ENCODE peak calls at places on chromosome 16, in eight cellular contexts. One of them, this sample, is unnamed.

GRCh38 chr16:66127459-66128362 is 238.8 kb upstream of the CDH5 start:
- DNase-seq in A549: no peak
- DNase-seq in lung: no peak
- DNase-seq in activated B cell treated with CpG ODN at 0.5 μM for 24 hours: no peak
- DNase-seq in neural crest cell: peak
- DNase-seq in neural progenitor cell: peak
- DNase-seq in Peyer's patch: no peak
- DNase-seq in heart right ventricle: peak
- DNase-seq in this sample: no peak

GRCh38 chr16:8730335-8730915 is 56.0 kb downstream of the ABAT start:
- DNase-seq in A549: no peak
- DNase-seq in neural crest cell: no peak
- DNase-seq in lung: no peak
- DNase-seq in neural progenitor cell: no peak
- DNase-seq in Peyer's patch: no peak
- DNase-seq in heart right ventricle: no peak
- DNase-seq in activated B cell treated with CpG ODN at 0.5 μM for 24 hours: no peak
- DNase-seq in this sample: no peak

GRCh38 chr16:67562918-67563707 is 787 bp downstream of the CTCF start:
- DNase-seq in lung: peak
- DNase-seq in neural progenitor cell: peak
- DNase-seq in heart right ventricle: peak
- DNase-seq in Peyer's patch: peak
- DNase-seq in activated B cell treated with CpG ODN at 0.5 μM for 24 hours: peak
- DNase-seq in neural crest cell: peak
- DNase-seq in A549: no peak
- DNase-seq in this sample: no peak

GRCh38 chr16:66677179-66677578 is 19.4 kb downstream of the CMTM4 start:
- DNase-seq in heart right ventricle: no peak
- DNase-seq in lung: no peak
- DNase-seq in A549: no peak
- DNase-seq in neural progenitor cell: no peak
- DNase-seq in activated B cell treated with CpG ODN at 0.5 μM for 24 hours: no peak
- DNase-seq in neural crest cell: no peak
- DNase-seq in Peyer's patch: no peak
- DNase-seq in this sample: no peak

GRCh38 chr16:27633721-27634120 is 83.8 kb downstream of the KATNIP start:
- DNase-seq in neural progenitor cell: no peak
- DNase-seq in neural crest cell: no peak
- DNase-seq in A549: no peak
- DNase-seq in Peyer's patch: no peak
- DNase-seq in activated B cell treated with CpG ODN at 0.5 μM for 24 hours: no peak
- DNase-seq in heart right ventricle: no peak
- DNase-seq in lung: no peak
- DNase-seq in this sample: no peak

GRCh38 chr16:70523621-70524405 is at the start of gene SF3B3:
- DNase-seq in lung: peak
- DNase-seq in neural crest cell: peak
- DNase-seq in A549: peak
- DNase-seq in neural progenitor cell: peak
- DNase-seq in Peyer's patch: peak
- DNase-seq in activated B cell treated with CpG ODN at 0.5 μM for 24 hours: peak
- DNase-seq in heart right ventricle: no peak
- DNase-seq in this sample: no peak

GRCh38 chr16:58515871-58516767 is 802 bp downstream of the SETD6 start:
- DNase-seq in neural crest cell: no peak
- DNase-seq in A549: no peak
- DNase-seq in Peyer's patch: peak
- DNase-seq in heart right ventricle: no peak
- DNase-seq in neural progenitor cell: peak
- DNase-seq in activated B cell treated with CpG ODN at 0.5 μM for 24 hours: no peak
- DNase-seq in lung: no peak
- DNase-seq in this sample: no peak

GRCh38 chr16:79599837-79600635 is 501 bp downstream of the MAF start:
- DNase-seq in Peyer's patch: peak
- DNase-seq in neural crest cell: peak
- DNase-seq in activated B cell treated with CpG ODN at 0.5 μM for 24 hours: peak
- DNase-seq in neural progenitor cell: peak
- DNase-seq in lung: no peak
- DNase-seq in A549: peak
- DNase-seq in heart right ventricle: peak
- DNase-seq in this sample: no peak

GRCh38 chr16:88888778-88889387 is 22.4 kb upstream of the PABPN1L start:
- DNase-seq in neural progenitor cell: no peak
- DNase-seq in lung: no peak
- DNase-seq in Peyer's patch: no peak
- DNase-seq in neural crest cell: no peak
- DNase-seq in heart right ventricle: peak
- DNase-seq in activated B cell treated with CpG ODN at 0.5 μM for 24 hours: no peak
- DNase-seq in A549: no peak
- DNase-seq in this sample: no peak

GRCh38 chr16:847151-847550 is 46.6 kb upstream of the GNG13 start:
- DNase-seq in A549: no peak
- DNase-seq in neural crest cell: no peak
- DNase-seq in lung: no peak
- DNase-seq in Peyer's patch: no peak
- DNase-seq in neural progenitor cell: no peak
- DNase-seq in activated B cell treated with CpG ODN at 0.5 μM for 24 hours: no peak
- DNase-seq in heart right ventricle: no peak
- DNase-seq in this sample: no peak

DNA sequence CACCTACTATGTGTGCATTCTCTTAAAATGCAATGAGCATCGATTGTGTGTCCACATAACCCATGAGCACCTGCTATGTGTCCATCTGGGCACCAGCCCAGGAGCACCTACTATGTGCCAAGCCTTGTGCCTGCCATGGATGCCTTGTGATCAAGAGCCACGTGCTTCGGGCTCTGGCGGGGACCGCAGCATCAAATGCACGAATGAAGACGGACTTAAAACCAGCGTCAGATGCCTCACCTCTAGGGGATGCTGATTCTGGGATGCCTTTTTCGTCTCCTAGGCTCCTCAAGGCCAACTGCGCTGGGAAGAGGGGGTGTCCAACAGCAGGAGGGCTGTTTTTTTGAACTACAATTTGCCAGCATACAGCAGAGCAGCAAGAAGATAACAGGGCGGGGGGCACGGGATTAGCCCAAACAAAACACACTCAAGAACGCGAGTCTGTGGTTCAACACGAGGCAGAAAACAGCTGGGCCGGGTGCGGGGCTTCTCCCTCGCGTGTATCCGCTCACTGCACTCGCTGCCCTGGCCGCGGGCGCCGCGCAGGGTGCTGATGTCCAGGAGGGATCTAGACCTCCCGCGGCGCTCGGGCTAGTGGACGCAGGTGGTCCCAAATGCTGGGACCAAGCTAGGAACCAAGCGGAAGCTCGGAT is 1.2 kb upstream of the GLIS2 start:
- DNase-seq in Peyer's patch: no peak
- DNase-seq in neural progenitor cell: peak
- DNase-seq in activated B cell treated with CpG ODN at 0.5 μM for 24 hours: no peak
- DNase-seq in A549: peak
- DNase-seq in lung: no peak
- DNase-seq in neural crest cell: no peak
- DNase-seq in heart right ventricle: no peak
- DNase-seq in this sample: peak
- TF ChIP-seq CTCF in Peyer's patch: no peak
- TF ChIP-seq CTCF in neural progenitor cell: no peak
- TF ChIP-seq CTCF in activated B cell treated with CpG ODN at 0.5 μM for 24 hours: no peak
- TF ChIP-seq CTCF in A549: no peak
- TF ChIP-seq CTCF in lung: no peak
- TF ChIP-seq CTCF in neural crest cell: no peak
- TF ChIP-seq CTCF in heart right ventricle: no peak
- TF ChIP-seq CTCF in this sample: no peak

GRCh38 chr16:13909069-13909468 is 10.9 kb upstream of the ERCC4 start:
- DNase-seq in lung: no peak
- DNase-seq in heart right ventricle: no peak
- DNase-seq in neural crest cell: no peak
- DNase-seq in neural progenitor cell: no peak
- DNase-seq in activated B cell treated with CpG ODN at 0.5 μM for 24 hours: no peak
- DNase-seq in A549: no peak
- DNase-seq in Peyer's patch: no peak
- DNase-seq in this sample: no peak

GRCh38 chr16:13909872-13910303 is 10.1 kb upstream of the ERCC4 start:
- DNase-seq in heart right ventricle: peak
- DNase-seq in neural progenitor cell: no peak
- DNase-seq in lung: peak
- DNase-seq in Peyer's patch: no peak
- DNase-seq in activated B cell treated with CpG ODN at 0.5 μM for 24 hours: no peak
- DNase-seq in neural crest cell: no peak
- DNase-seq in A549: no peak
- DNase-seq in this sample: no peak

GRCh38 chr16:13907431-13907830 is 12.5 kb upstream of the ERCC4 start:
- DNase-seq in activated B cell treated with CpG ODN at 0.5 μM for 24 hours: no peak
- DNase-seq in neural progenitor cell: no peak
- DNase-seq in A549: no peak
- DNase-seq in lung: no peak
- DNase-seq in Peyer's patch: no peak
- DNase-seq in heart right ventricle: no peak
- DNase-seq in neural crest cell: no peak
- DNase-seq in this sample: no peak

GRCh38 chr16:13904179-13904691 is 15.7 kb upstream of the ERCC4 start:
- DNase-seq in heart right ventricle: no peak
- DNase-seq in activated B cell treated with CpG ODN at 0.5 μM for 24 hours: no peak
- DNase-seq in neural crest cell: no peak
- DNase-seq in Peyer's patch: no peak
- DNase-seq in neural progenitor cell: no peak
- DNase-seq in A549: no peak
- DNase-seq in lung: no peak
- DNase-seq in this sample: no peak

GRCh38 chr16:13906426-13907089 is 13.4 kb upstream of the ERCC4 start:
- DNase-seq in lung: no peak
- DNase-seq in A549: no peak
- DNase-seq in neural crest cell: no peak
- DNase-seq in Peyer's patch: no peak
- DNase-seq in heart right ventricle: no peak
- DNase-seq in neural progenitor cell: no peak
- DNase-seq in activated B cell treated with CpG ODN at 0.5 μM for 24 hours: no peak
- DNase-seq in this sample: no peak
- TF ChIP-seq CTCF in lung: no peak
- TF ChIP-seq CTCF in A549: no peak
- TF ChIP-seq CTCF in neural crest cell: no peak
- TF ChIP-seq CTCF in Peyer's patch: no peak
- TF ChIP-seq CTCF in heart right ventricle: no peak
- TF ChIP-seq CTCF in neural progenitor cell: no peak
- TF ChIP-seq CTCF in activated B cell treated with CpG ODN at 0.5 μM for 24 hours: no peak
- TF ChIP-seq CTCF in this sample: no peak

GRCh38 chr16:12188674-12189249 is 212.2 kb downstream of the SNX29 start:
- DNase-seq in lung: no peak
- DNase-seq in A549: no peak
- DNase-seq in Peyer's patch: peak
- DNase-seq in neural progenitor cell: no peak
- DNase-seq in neural crest cell: no peak
- DNase-seq in activated B cell treated with CpG ODN at 0.5 μM for 24 hours: no peak
- DNase-seq in heart right ventricle: no peak
- DNase-seq in this sample: no peak
- TF ChIP-seq CTCF in lung: no peak
- TF ChIP-seq CTCF in A549: no peak
- TF ChIP-seq CTCF in Peyer's patch: no peak
- TF ChIP-seq CTCF in neural progenitor cell: no peak
- TF ChIP-seq CTCF in neural crest cell: no peak
- TF ChIP-seq CTCF in activated B cell treated with CpG ODN at 0.5 μM for 24 hours: no peak
- TF ChIP-seq CTCF in heart right ventricle: no peak
- TF ChIP-seq CTCF in this sample: no peak

DNA sequence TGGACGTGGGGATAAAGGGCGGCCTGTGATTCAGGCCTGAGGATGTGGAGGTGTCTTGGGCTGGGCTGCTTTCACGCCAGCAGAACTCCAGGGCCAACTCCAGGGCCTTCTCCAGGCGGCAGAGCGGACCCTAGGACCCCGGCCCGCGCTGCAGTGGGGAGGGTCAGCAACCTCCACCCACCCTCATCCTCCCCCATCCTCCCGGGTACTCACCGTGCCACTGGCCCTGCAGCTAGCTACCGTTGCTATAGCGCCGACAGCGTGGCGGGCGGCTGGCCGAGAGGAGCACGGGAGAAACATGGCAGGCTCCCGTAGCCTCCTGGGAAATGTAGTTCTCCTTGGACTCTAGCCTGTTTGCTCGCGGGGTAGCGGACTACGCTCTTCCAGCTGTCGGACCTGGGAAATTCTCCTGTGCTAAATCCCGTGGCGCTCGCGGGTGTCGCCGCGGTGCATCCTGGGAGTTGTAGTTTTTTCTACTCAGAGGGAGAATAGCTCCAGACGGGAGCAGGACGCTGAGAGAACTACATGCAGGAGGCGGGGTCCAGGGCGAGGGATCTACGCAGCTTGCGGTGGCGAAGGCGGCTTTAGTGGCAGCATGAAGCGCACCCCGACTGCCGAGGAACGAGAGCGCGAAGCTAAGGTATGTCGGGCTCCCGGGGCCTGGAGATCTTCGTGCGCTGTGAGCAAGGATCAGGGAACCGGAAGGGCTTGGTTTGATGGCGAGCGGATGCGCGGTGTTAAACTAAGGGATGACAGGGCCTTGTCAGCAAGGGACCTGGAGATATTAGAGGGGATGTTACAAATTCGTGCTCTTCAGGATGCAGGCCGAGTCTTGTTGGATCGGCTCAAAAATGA is at the start of the genes FTO and RPGRIP1L:
- DNase-seq in heart right ventricle: peak
- DNase-seq in neural progenitor cell: peak
- DNase-seq in lung: peak
- DNase-seq in A549: peak
- DNase-seq in activated B cell treated with CpG ODN at 0.5 μM for 24 hours: peak
- DNase-seq in Peyer's patch: peak
- DNase-seq in neural crest cell: peak
- DNase-seq in this sample: peak
- TF ChIP-seq CTCF in heart right ventricle: peak
- TF ChIP-seq CTCF in neural progenitor cell: peak
- TF ChIP-seq CTCF in lung: no peak
- TF ChIP-seq CTCF in A549: no peak
- TF ChIP-seq CTCF in activated B cell treated with CpG ODN at 0.5 μM for 24 hours: no peak
- TF ChIP-seq CTCF in Peyer's patch: peak
- TF ChIP-seq CTCF in neural crest cell: no peak
- TF ChIP-seq CTCF in this sample: no peak

GRCh38 chr16:22694887-22695382 is 119.0 kb upstream of the HS3ST2 start:
- DNase-seq in heart right ventricle: no peak
- DNase-seq in lung: no peak
- DNase-seq in neural progenitor cell: no peak
- DNase-seq in A549: no peak
- DNase-seq in neural crest cell: no peak
- DNase-seq in Peyer's patch: no peak
- DNase-seq in activated B cell treated with CpG ODN at 0.5 μM for 24 hours: no peak
- DNase-seq in this sample: no peak
- TF ChIP-seq CTCF in heart right ventricle: no peak
- TF ChIP-seq CTCF in lung: no peak
- TF ChIP-seq CTCF in neural progenitor cell: no peak
- TF ChIP-seq CTCF in A549: no peak
- TF ChIP-seq CTCF in neural crest cell: no peak
- TF ChIP-seq CTCF in Peyer's patch: no peak
- TF ChIP-seq CTCF in activated B cell treated with CpG ODN at 0.5 μM for 24 hours: no peak
- TF ChIP-seq CTCF in this sample: no peak

GRCh38 chr16:71845639-71846431 is at the start of gene ATXN1L:
- DNase-seq in lung: peak
- DNase-seq in Peyer's patch: peak
- DNase-seq in heart right ventricle: peak
- DNase-seq in activated B cell treated with CpG ODN at 0.5 μM for 24 hours: peak
- DNase-seq in A549: peak
- DNase-seq in neural progenitor cell: peak
- DNase-seq in neural crest cell: peak
- DNase-seq in this sample: peak
- TF ChIP-seq CTCF in lung: no peak
- TF ChIP-seq CTCF in Peyer's patch: no peak
- TF ChIP-seq CTCF in heart right ventricle: peak
- TF ChIP-seq CTCF in activated B cell treated with CpG ODN at 0.5 μM for 24 hours: no peak
- TF ChIP-seq CTCF in A549: no peak
- TF ChIP-seq CTCF in neural progenitor cell: no peak
- TF ChIP-seq CTCF in neural crest cell: no peak
- TF ChIP-seq CTCF in this sample: no peak